ENCODE peak calls at places on chromosomes 4 and X, in seven cellular contexts. Z, T, M, N, L, C and E are unnamed samples.

GRCh38 chr4:55184600-55185523 is 59.5 kb upstream of the KDR start:
- DNase-seq in M (peak; percentile 44), T (peak; percentile 77), C (no peak), Z (no peak), N (peak; percentile 29), L (peak; percentile 35), E (no peak)

GRCh38 chr4:120055167-120055566 is 11.5 kb downstream of the MAD2L1 start:
- DNase-seq in M (no peak), N (no peak), T (no peak), L (no peak), Z (no peak), C (no peak), E (no peak)

GRCh38 chrX:119989905-119990408 is 46.4 kb upstream of the NKAP start:
- DNase-seq in N (no peak), T (no peak), L (no peak), M (no peak), C (no peak), Z (no peak), E (no peak)

GRCh38 chrX:23228950-23229448 is 105.7 kb upstream of the PTCHD1 start:
- DNase-seq in Z (no peak), L (no peak), M (no peak), T (no peak), C (no peak), N (no peak), E (no peak)

GRCh38 chr4:7815562-7815961 is 124.1 kb downstream of the AFAP1 start:
- DNase-seq in T (no peak), N (no peak), L (no peak), Z (no peak), M (no peak), C (no peak), E (no peak)

GRCh38 chr4:108010167-108010566 is 20.5 kb downstream of the HADH start:
- DNase-seq in N (no peak), Z (no peak), T (no peak), C (no peak), M (no peak), L (no peak), E (no peak)

GRCh38 chr4:1883583-1883982 is 12.4 kb downstream of the NSD2 start:
- DNase-seq in T (no peak), Z (no peak), L (no peak), C (no peak), N (no peak), M (no peak), E (no peak)

GRCh38 chrX:3216581-3216980 is 129.9 kb downstream of the MXRA5 start:
- DNase-seq in C (no peak), T (no peak), Z (no peak), M (no peak), L (no peak), N (no peak), E (no peak)

GRCh38 chrX:2242980-2243379 is 257.8 kb downstream of the DHRSX start:
- DNase-seq in M (no peak), Z (no peak), L (no peak), T (no peak), N (no peak), C (no peak), E (no peak)

GRCh38 chr4:7411896-7412585 is 22.7 kb downstream of the PSAPL1 start:
- DNase-seq in M (peak; percentile 53), T (no peak), Z (no peak), L (no peak), N (no peak), C (peak; percentile 11), E (no peak)

GRCh38 chr4:38605181-38605764 is 58.7 kb upstream of the KLF3 start:
- DNase-seq in Z (no peak), C (no peak), M (peak; percentile 8), T (no peak), N (no peak), L (no peak), E (no peak)

GRCh38 chrX:16882702-16883486 is 12.7 kb upstream of the RBBP7 start:
- DNase-seq in C (peak; percentile 49), L (peak; percentile 44), N (peak; percentile 71), T (peak; percentile 36), Z (peak; percentile 61), M (peak; percentile 85), E (peak; percentile 58)

GRCh38 chr4:185142911-185143595 is at the start of gene SLC25A4:
- DNase-seq in L (peak; percentile 77), C (peak; percentile 72), N (peak; percentile 92), M (peak; percentile 83), Z (peak; percentile 84), T (no peak), E (peak; percentile 55)

GRCh38 chr4:70759126-70759525 is 37.4 kb downstream of the RUFY3 start:
- DNase-seq in N (no peak), Z (no peak), L (no peak), C (no peak), M (no peak), T (no peak), E (no peak)

GRCh38 chrX:103498786-103499185 is 20.5 kb downstream of the RAB40A start:
- DNase-seq in L (no peak), Z (no peak), C (no peak), M (no peak), N (no peak), T (no peak), E (no peak)

GRCh38 chr4:125357675-125358074 is 42.9 kb downstream of the FAT4 start:
- DNase-seq in N (no peak), L (no peak), Z (no peak), T (no peak), M (no peak), C (no peak), E (no peak)

GRCh38 chrX:153621949-153622598 is 23.1 kb upstream of the CCNQ start:
- DNase-seq in N (no peak), T (no peak), L (no peak), M (no peak), Z (no peak), C (no peak), E (no peak)

GRCh38 chr4:187444061-187444460 is 551.5 kb upstream of the ZFP42 start:
- DNase-seq in M (no peak), L (no peak), Z (no peak), T (no peak), C (no peak), N (no peak), E (no peak)

GRCh38 chr4:67531349-67531748 is 14.0 kb downstream of the CENPC start:
- DNase-seq in M (no peak), Z (no peak), T (no peak), N (no peak), C (no peak), L (no peak), E (no peak)

GRCh38 chrX:101230636-101231035 is 11.1 kb downstream of the DRP2 start:
- DNase-seq in M (no peak), Z (no peak), T (no peak), N (no peak), C (no peak), L (no peak), E (no peak)

GRCh38 chr4:147513952-147514351 is 33.1 kb downstream of the EDNRA start:
- DNase-seq in N (no peak), L (no peak), T (no peak), C (no peak), M (no peak), Z (no peak), E (no peak)

GRCh38 chr4:155445306-155445705 is 68.5 kb upstream of the MAP9 start:
- DNase-seq in C (no peak), T (no peak), N (no peak), L (no peak), Z (no peak), M (no peak), E (no peak)

GRCh38 chr4:38154681-38155588 is 194.7 kb downstream of the PTTG2 start:
- DNase-seq in L (no peak), C (no peak), N (no peak), M (no peak), Z (no peak), T (no peak), E (peak; percentile 79)

GRCh38 chr4:83771113-83771705 is 235.3 kb downstream of the GPAT3 start:
- DNase-seq in M (no peak), L (peak; percentile 21), T (peak; percentile 36), Z (no peak), C (no peak), N (no peak), E (peak; percentile 50)

GRCh38 chr4:56320293-56320692 is 67.0 kb downstream of the AASDH start:
- DNase-seq in N (no peak), Z (no peak), M (no peak), T (no peak), C (no peak), L (no peak), E (no peak)